ENCODE peak calls at places on chromosome 2, in four cellular contexts. One of them, this sample, is unnamed.

GRCh38 chr2:120318626-120319025 is 27.3 kb upstream of the INHBB start:
- DNase-seq in H1: no peak
- DNase-seq in GM12878: no peak
- DNase-seq in HepG2: no peak
- DNase-seq in this sample: no peak

GRCh38 chr2:109448946-109449788 is 164.6 kb downstream of the SEPTIN10 start:
- DNase-seq in HepG2: no peak
- DNase-seq in GM12878: no peak
- DNase-seq in H1: no peak
- DNase-seq in this sample: peak; percentile 55

GRCh38 chr2:96231316-96231715 is 22.7 kb upstream of the STARD7 start:
- DNase-seq in HepG2: no peak
- DNase-seq in GM12878: no peak
- DNase-seq in H1: no peak
- DNase-seq in this sample: no peak

GRCh38 chr2:71544919-71545571 is 91.7 kb downstream of the DYSF start:
- DNase-seq in GM12878: no peak
- DNase-seq in H1: no peak
- DNase-seq in HepG2: no peak
- DNase-seq in this sample: no peak

GRCh38 chr2:236214331-236214995 is 46.3 kb upstream of the GBX2 start:
- DNase-seq in GM12878: no peak
- DNase-seq in H1: no peak
- DNase-seq in HepG2: no peak
- DNase-seq in this sample: no peak

GRCh38 chr2:24659862-24660261 is 133.3 kb downstream of the PTRHD1 start:
- DNase-seq in H1: no peak
- DNase-seq in GM12878: no peak
- DNase-seq in HepG2: no peak
- DNase-seq in this sample: peak; percentile 49

GRCh38 chr2:205352593-205352992 is 329.7 kb upstream of the NRP2 start:
- DNase-seq in HepG2: no peak
- DNase-seq in H1: no peak
- DNase-seq in GM12878: no peak
- DNase-seq in this sample: no peak

GRCh38 chr2:180231015-180231414 is 223.9 kb upstream of the CWC22 start:
- DNase-seq in GM12878: no peak
- DNase-seq in H1: no peak
- DNase-seq in HepG2: no peak
- DNase-seq in this sample: no peak

GRCh38 chr2:169069341-169069740 is at the start of gene DHRS9:
- DNase-seq in HepG2: no peak
- DNase-seq in H1: no peak
- DNase-seq in GM12878: no peak
- DNase-seq in this sample: no peak

GRCh38 chr2:96489673-96490072 is 15.5 kb downstream of the NEURL3 start:
- DNase-seq in GM12878: no peak
- DNase-seq in H1: no peak
- DNase-seq in HepG2: no peak
- DNase-seq in this sample: no peak

GRCh38 chr2:241112592-241112991 is 10.5 kb upstream of the MTERF4 start:
- DNase-seq in HepG2: no peak
- DNase-seq in GM12878: peak; percentile 82
- DNase-seq in H1: no peak
- DNase-seq in this sample: no peak

GRCh38 chr2:168538534-168538933 is 82.5 kb downstream of the CERS6 start:
- DNase-seq in H1: no peak
- DNase-seq in GM12878: no peak
- DNase-seq in HepG2: no peak
- DNase-seq in this sample: no peak

GRCh38 chr2:195672674-195673073 is 15.6 kb downstream of the SLC39A10 start:
- DNase-seq in HepG2: no peak
- DNase-seq in GM12878: no peak
- DNase-seq in H1: no peak
- DNase-seq in this sample: no peak

GRCh38 chr2:223196331-223196730 is 144.3 kb downstream of the KCNE4 start:
- DNase-seq in HepG2: no peak
- DNase-seq in GM12878: no peak
- DNase-seq in H1: no peak
- DNase-seq in this sample: no peak

GRCh38 chr2:171271380-171271779 is 110.7 kb upstream of the TLK1 start:
- DNase-seq in H1: no peak
- DNase-seq in GM12878: no peak
- DNase-seq in HepG2: no peak
- DNase-seq in this sample: no peak

GRCh38 chr2:232482301-232483238 is 5.1 kb downstream of the ECEL1 start:
- DNase-seq in H1: no peak
- DNase-seq in GM12878: no peak
- DNase-seq in HepG2: no peak
- DNase-seq in this sample: no peak

GRCh38 chr2:168962636-168963035 is 61.5 kb downstream of the G6PC2 start:
- DNase-seq in HepG2: no peak
- DNase-seq in H1: no peak
- DNase-seq in GM12878: no peak
- DNase-seq in this sample: no peak

GRCh38 chr2:189798312-189799029 is 14.2 kb downstream of the PMS1 start:
- DNase-seq in HepG2: peak; percentile 24
- DNase-seq in H1: no peak
- DNase-seq in GM12878: peak; percentile 25
- DNase-seq in this sample: peak; percentile 21

GRCh38 chr2:236607471-236608307 is 38.1 kb downstream of the ACKR3 start:
- DNase-seq in H1: no peak
- DNase-seq in GM12878: no peak
- DNase-seq in HepG2: no peak
- DNase-seq in this sample: peak; percentile 19

GRCh38 chr2:71064110-71064611 is 4.3 kb upstream of the NAGK start:
- DNase-seq in H1: no peak
- DNase-seq in HepG2: no peak
- DNase-seq in GM12878: no peak
- DNase-seq in this sample: no peak

GRCh38 chr2:65450395-65450794 is 18.0 kb upstream of the SPRED2 start:
- DNase-seq in GM12878: no peak
- DNase-seq in HepG2: no peak
- DNase-seq in H1: no peak
- DNase-seq in this sample: no peak

GRCh38 chr2:216653931-216654365 is 20.7 kb downstream of the IGFBP2 start:
- DNase-seq in H1: no peak
- DNase-seq in GM12878: no peak
- DNase-seq in HepG2: peak; percentile 59
- DNase-seq in this sample: no peak

GRCh38 chr2:215994901-215995300 is 18.4 kb downstream of the MREG start:
- DNase-seq in HepG2: no peak
- DNase-seq in H1: no peak
- DNase-seq in GM12878: no peak
- DNase-seq in this sample: no peak

GRCh38 chr2:38876407-38876806 is 631 bp downstream of the MORN2 start:
- DNase-seq in HepG2: no peak
- DNase-seq in GM12878: no peak
- DNase-seq in H1: no peak
- DNase-seq in this sample: peak; percentile 14

GRCh38 chr2:20172273-20173052 is 52.5 kb downstream of the SDC1 start:
- DNase-seq in HepG2: peak; percentile 80
- DNase-seq in H1: no peak
- DNase-seq in GM12878: no peak
- DNase-seq in this sample: peak; percentile 36

GRCh38 chr2:147086715-147087114 is 758.1 kb upstream of the ACVR2A start:
- DNase-seq in H1: no peak
- DNase-seq in HepG2: no peak
- DNase-seq in GM12878: no peak
- DNase-seq in this sample: no peak

GRCh38 chr2:133231264-133231663 is 337.0 kb downstream of the NCKAP5 start:
- DNase-seq in GM12878: no peak
- DNase-seq in H1: no peak
- DNase-seq in HepG2: no peak
- DNase-seq in this sample: no peak

GRCh38 chr2:86082768-86083167 is 22.9 kb downstream of the POLR1A start:
- DNase-seq in HepG2: no peak
- DNase-seq in H1: no peak
- DNase-seq in GM12878: no peak
- DNase-seq in this sample: no peak

GRCh38 chr2:205678743-205679142 is 3.6 kb upstream of the NRP2 start:
- DNase-seq in H1: no peak
- DNase-seq in HepG2: no peak
- DNase-seq in GM12878: no peak
- DNase-seq in this sample: no peak

GRCh38 chr2:241851325-241852115 is 7.2 kb downstream of the PDCD1 start:
- DNase-seq in H1: no peak
- DNase-seq in HepG2: no peak
- DNase-seq in GM12878: no peak
- DNase-seq in this sample: peak; percentile 31

GRCh38 chr2:45826889-45827635 is 175.6 kb downstream of the PRKCE start:
- DNase-seq in GM12878: no peak
- DNase-seq in H1: no peak
- DNase-seq in HepG2: no peak
- DNase-seq in this sample: no peak

GRCh38 chr2:232319117-232320037 is 59.2 kb upstream of the ALPP start:
- DNase-seq in GM12878: no peak
- DNase-seq in HepG2: no peak
- DNase-seq in H1: no peak
- DNase-seq in this sample: no peak

GRCh38 chr2:239640676-239641580 is 240.1 kb upstream of the HDAC4 start:
- DNase-seq in GM12878: no peak
- DNase-seq in HepG2: no peak
- DNase-seq in H1: no peak
- DNase-seq in this sample: no peak

GRCh38 chr2:28753043-28753683 is 1.5 kb downstream of the PPP1CB start:
- DNase-seq in HepG2: peak; percentile 69
- DNase-seq in H1: no peak
- DNase-seq in GM12878: no peak
- DNase-seq in this sample: peak; percentile 53

GRCh38 chr2:33395660-33396249 is 80.7 kb upstream of the RASGRP3 start:
- DNase-seq in HepG2: peak; percentile 18
- DNase-seq in GM12878: no peak
- DNase-seq in H1: no peak
- DNase-seq in this sample: peak; percentile 50

GRCh38 chr2:45494275-45494977 is 116.6 kb downstream of the SRBD1 start:
- DNase-seq in GM12878: peak; percentile 21
- DNase-seq in H1: no peak
- DNase-seq in HepG2: peak; percentile 64
- DNase-seq in this sample: peak; percentile 56

GRCh38 chr2:142124706-142125105 is 6.1 kb downstream of the LRP1B start:
- DNase-seq in HepG2: no peak
- DNase-seq in GM12878: no peak
- DNase-seq in H1: no peak
- DNase-seq in this sample: no peak

GRCh38 chr2:237904806-237905599 is 45.6 kb downstream of the RAMP1 start:
- DNase-seq in HepG2: no peak
- DNase-seq in H1: no peak
- DNase-seq in GM12878: peak; percentile 53
- DNase-seq in this sample: no peak

GRCh38 chr2:176106636-176107539 is at the start of gene HOXD11:
- DNase-seq in HepG2: no peak
- DNase-seq in GM12878: no peak
- DNase-seq in H1: no peak
- DNase-seq in this sample: peak; percentile 69
- TF ChIP-seq TCF12 in HepG2: no peak
- TF ChIP-seq TCF12 in GM12878: no peak
- TF ChIP-seq TCF12 in H1: no peak
- TF ChIP-seq TCF12 in this sample: no peak

DNA sequence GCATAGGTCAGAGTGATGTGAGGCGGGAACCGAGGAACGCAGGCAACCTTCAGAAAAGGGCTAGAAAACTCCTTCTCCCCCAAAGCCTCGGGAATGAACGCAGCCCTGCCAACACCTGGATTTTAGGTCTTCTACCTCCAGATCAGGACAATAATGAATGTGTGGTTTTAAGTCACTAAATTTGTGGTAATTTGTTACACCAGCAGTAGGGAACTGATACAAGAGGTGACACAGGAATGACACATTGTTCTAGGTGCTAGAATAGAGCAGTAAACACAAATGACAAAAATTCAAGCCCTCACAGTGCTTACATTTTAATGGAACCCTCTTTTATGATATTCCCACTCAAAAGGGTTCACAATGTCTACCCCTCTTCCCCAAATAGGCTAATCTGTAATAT is 39.2 kb upstream of the EML4 start:
- DNase-seq in HepG2: no peak
- DNase-seq in H1: no peak
- DNase-seq in GM12878: no peak
- DNase-seq in this sample: no peak
- H3K4me1 ChIP-seq in HepG2: peaks cover 100% of the 10 kb centered on the region
- H3K4me1 ChIP-seq in H1: peaks cover 12% of the 10 kb centered on the region
- H3K4me1 ChIP-seq in GM12878: peaks cover 55% of the 10 kb centered on the region
- H3K4me1 ChIP-seq in this sample: peaks cover 52% of the 10 kb centered on the region

DNA sequence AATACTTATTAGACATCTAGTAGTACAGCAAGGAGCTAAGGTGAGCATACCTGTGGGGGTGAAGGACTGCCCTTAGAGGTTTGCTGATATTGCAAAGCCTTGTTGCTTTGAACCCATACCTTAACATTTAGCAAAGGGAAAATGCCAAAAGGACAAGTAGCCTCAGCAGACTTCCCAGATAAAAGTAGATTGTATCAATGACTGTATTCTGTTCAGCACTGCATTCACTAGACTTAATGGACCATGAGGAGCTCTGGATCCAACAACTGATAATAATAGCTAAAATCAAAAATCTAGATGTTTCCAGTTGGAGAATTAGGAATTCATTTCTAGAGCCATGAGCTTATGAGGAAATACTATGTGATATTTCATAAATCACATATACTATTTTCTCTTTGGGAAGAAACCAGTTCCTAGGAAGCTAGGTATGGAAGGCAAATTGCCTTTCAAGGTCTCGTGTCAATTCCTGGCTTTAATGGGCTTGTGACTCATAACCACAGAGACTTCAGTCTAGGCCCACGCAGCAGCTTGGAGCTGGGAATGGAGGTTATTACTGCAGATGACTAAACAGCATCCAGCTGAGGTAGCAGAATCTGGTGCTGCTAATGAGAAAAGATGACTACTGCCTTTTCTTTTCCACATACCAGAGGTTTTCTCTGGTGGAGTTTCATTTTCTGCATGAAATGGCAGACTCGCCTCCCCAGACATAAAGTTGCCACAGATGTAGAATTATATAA is 191.2 kb upstream of the NABP1 start:
- DNase-seq in GM12878: no peak
- DNase-seq in H1: no peak
- DNase-seq in HepG2: no peak
- DNase-seq in this sample: no peak
- TF ChIP-seq TCF12 in GM12878: no peak
- TF ChIP-seq TCF12 in H1: no peak
- TF ChIP-seq TCF12 in HepG2: no peak
- TF ChIP-seq TCF12 in this sample: peak; percentile 70

DNA sequence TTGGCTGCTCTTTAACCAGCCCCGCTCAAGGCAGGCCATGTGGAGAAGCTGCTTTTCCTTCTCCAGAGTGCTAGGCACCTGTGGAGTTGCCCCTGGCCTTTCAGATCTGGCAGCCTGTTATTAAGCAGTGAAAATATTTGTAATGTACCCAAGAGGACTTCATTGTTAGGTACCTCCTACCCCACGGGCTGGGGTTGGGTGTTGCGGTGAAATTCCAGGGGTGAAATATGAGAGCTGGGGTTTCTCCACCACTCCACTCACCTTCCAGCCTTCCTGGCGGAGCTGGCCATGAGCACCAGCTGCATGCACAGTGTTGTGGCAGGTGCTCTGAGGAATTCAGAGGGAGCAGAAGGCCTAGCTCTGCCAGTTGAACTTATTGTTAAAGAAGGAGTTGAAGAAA is 39.1 kb downstream of the NTSR2 start:
- DNase-seq in H1: no peak
- DNase-seq in HepG2: no peak
- DNase-seq in GM12878: no peak
- DNase-seq in this sample: no peak
- H3K4me1 ChIP-seq in H1: no peaks in the 10 kb centered on the region
- H3K4me1 ChIP-seq in HepG2: no peaks in the 10 kb centered on the region
- H3K4me1 ChIP-seq in GM12878: no peaks in the 10 kb centered on the region
- H3K4me1 ChIP-seq in this sample: peaks cover 4% of the 10 kb centered on the region

GRCh38 chr2:218382785-218383184 is 712 bp downstream of the SLC11A1 start:
- DNase-seq in H1: no peak
- DNase-seq in GM12878: no peak
- DNase-seq in HepG2: no peak
- DNase-seq in this sample: no peak
- TF ChIP-seq TCF12 in H1: no peak
- TF ChIP-seq TCF12 in GM12878: no peak
- TF ChIP-seq TCF12 in HepG2: no peak
- TF ChIP-seq TCF12 in this sample: no peak

This sample was measured in SK-N-SH.